ENCODE peak calls at places on chromosomes 1 and 21, in four cellular contexts. T is A549, O is K562, Q is HepG2. C is an unnamed sample.

GRCh38 chr1:58586296-58586695 is 9.2 kb upstream of the TACSTD2 start:
- DNase-seq in O (no peak), Q (no peak), T (no peak), C (no peak)

GRCh38 chr1:3625151-3625907 is 514 bp downstream of the TPRG1L start:
- DNase-seq in Q (peak; percentile 64), T (peak; percentile 36), O (peak; percentile 81), C (no peak)

GRCh38 chr1:95254959-95255358 is 20.9 kb downstream of the RWDD3 start:
- DNase-seq in T (no peak), O (no peak), Q (no peak), C (no peak)

GRCh38 chr1:155127105-155127671 is 488 bp upstream of the EFNA1 start:
- DNase-seq in T (no peak), O (peak; percentile 41), Q (peak; percentile 99), C (no peak)

GRCh38 chr1:22276396-22276748 is 133.5 kb upstream of the WNT4 start:
- DNase-seq in O (no peak), T (no peak), Q (no peak), C (no peak)

GRCh38 chr1:9031484-9032259 is 5.4 kb upstream of the SLC2A7 start:
- DNase-seq in T (no peak), Q (no peak), O (no peak), C (no peak)

GRCh38 chr1:59674605-59675004 is 140.1 kb upstream of the HOOK1 start:
- DNase-seq in T (no peak), Q (peak; percentile 88), O (no peak), C (no peak)

GRCh38 chr1:218557731-218558130 is 212.6 kb downstream of the TGFB2 start:
- DNase-seq in T (no peak), O (no peak), Q (no peak), C (no peak)

GRCh38 chr1:15941044-15941840 is 34.7 kb downstream of the ZBTB17 start:
- DNase-seq in O (no peak), Q (no peak), T (no peak), C (no peak)

GRCh38 chr1:10860682-10861081 is 64.2 kb upstream of the CASZ1 start:
- DNase-seq in Q (no peak), O (no peak), T (no peak), C (no peak)

GRCh38 chr1:143698016-143698415 is 273.8 kb downstream of the FAM72C start:
- DNase-seq in O (peak; percentile 74), Q (peak; percentile 15), T (peak; percentile 46), C (no peak)

GRCh38 chr21:17045214-17045835 is 467.5 kb upstream of the CXADR start:
- DNase-seq in T (no peak), O (no peak), Q (no peak), C (no peak)

GRCh38 chr1:234724517-234725176 is 114.7 kb upstream of the IRF2BP2 start:
- DNase-seq in O (peak; percentile 67), T (peak; percentile 82), Q (no peak), C (no peak)

GRCh38 chr1:185670187-185670627 is 64.0 kb upstream of the HMCN1 start:
- DNase-seq in O (no peak), T (no peak), Q (no peak), C (no peak)

GRCh38 chr1:47686731-47687617 is 249.1 kb downstream of the FOXD2 start:
- DNase-seq in T (no peak), Q (no peak), O (no peak), C (no peak)

GRCh38 chr1:47683402-47683801 is 245.6 kb downstream of the FOXD2 start:
- DNase-seq in Q (no peak), T (no peak), O (no peak), C (no peak)

GRCh38 chr1:47684518-47684917 is 246.7 kb downstream of the FOXD2 start:
- DNase-seq in T (no peak), Q (no peak), O (no peak), C (no peak)

GRCh38 chr1:47685763-47686066 is 247.9 kb downstream of the FOXD2 start:
- DNase-seq in O (no peak), Q (no peak), T (no peak), C (no peak)

DNA sequence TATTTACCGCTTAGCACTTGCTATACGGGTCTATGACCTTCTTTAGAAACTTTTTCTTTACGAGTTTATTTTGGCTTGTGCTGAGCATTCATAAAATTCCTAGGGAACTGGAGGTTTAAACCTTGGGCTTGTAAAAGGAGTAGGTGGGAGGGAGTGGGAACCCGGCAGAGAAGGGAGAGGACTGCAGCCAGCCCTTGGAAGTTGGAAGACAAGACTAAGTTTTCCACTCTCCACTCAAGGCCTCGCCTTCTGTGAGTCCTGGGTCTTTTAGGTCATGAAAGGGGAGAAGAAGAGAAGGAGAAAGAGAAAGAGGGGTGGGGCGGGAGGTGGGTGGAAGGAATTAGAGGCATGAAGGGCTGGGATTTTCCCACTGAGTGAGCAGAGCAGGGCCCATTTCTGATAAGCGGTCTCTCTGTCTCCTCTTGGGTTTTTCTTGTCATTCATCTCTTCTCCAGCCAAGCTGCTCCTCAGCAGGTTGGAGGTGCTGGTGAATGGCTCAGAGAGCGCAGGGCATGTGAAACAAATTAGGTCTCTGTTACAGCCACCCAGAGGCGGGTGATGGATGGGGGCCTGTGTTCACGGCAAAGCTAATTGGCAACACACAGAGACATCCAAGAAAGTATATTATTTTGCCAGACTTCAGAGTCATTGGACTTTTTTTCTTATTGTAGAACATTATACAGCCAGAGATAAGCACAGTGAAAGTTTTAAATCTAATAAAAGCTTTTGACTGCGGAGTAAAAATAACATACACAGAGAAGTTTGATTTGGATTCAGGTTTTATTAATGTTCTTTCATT is 247.3 kb downstream of the FOXD2 start:
- DNase-seq in T (no peak), Q (no peak), O (no peak), C (no peak)
- TF ChIP-seq CHD4 in T (no peak), Q (no peak), O (no peak), C (no peak)

GRCh38 chr1:206049919-206050600 is 2.9 kb upstream of the RHEX start:
- DNase-seq in T (no peak), Q (no peak), O (no peak), C (no peak)

GRCh38 chr1:206049293-206049692 is 3.7 kb upstream of the RHEX start:
- DNase-seq in T (no peak), O (no peak), Q (no peak), C (peak; percentile 90)

GRCh38 chr1:206048582-206048981 is 4.4 kb upstream of the RHEX start:
- DNase-seq in Q (peak; percentile 86), O (no peak), T (no peak), C (no peak)

GRCh38 chr1:206047271-206047670 is 5.7 kb upstream of the RHEX start:
- DNase-seq in O (no peak), T (no peak), Q (no peak), C (no peak)

GRCh38 chr1:206050655-206051235 is 2.2 kb upstream of the RHEX start:
- DNase-seq in O (no peak), Q (no peak), T (no peak), C (peak; percentile 100)
- TF ChIP-seq CHD4 in O (no peak), Q (no peak), T (no peak), C (no peak)

GRCh38 chr1:28233264-28233606 is 406 bp upstream of the DNAJC8 start:
- DNase-seq in T (no peak), O (no peak), Q (no peak), C (no peak)
- TF ChIP-seq CHD4 in T (no peak), O (no peak), Q (no peak), C (no peak)

DNA sequence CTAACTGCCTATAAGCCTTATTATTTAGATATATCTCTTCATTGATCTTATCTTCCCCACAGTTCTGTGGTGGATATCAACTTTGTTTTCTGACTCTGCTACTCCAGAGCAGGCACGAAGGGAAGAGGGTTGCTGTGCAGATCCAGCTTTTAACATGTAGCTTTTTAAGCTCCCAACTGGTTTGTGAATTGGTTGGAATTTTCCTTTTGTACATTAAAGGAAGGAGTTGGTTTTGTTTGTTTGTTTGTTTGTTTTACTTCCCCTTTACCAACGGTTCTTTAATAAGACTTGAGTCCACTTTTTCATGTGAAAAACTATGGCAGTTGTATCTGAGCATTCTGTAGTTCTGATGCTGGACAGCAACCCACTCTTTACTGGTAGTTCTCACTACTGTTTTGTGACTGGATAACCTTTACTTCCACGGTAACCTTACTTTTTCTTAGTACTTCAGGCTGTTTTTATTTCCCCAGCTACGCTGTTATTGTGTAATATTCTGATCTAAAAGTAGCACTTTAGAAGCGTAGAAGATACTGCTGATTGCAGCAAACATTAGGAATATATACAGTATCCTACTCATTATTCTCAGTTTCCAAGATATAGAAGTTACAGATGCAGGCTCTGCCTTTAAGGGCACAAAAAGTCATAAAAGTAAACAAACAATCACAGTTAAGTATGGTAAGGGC is 1.6 kb downstream of the GNPAT start:
- DNase-seq in O (no peak), T (no peak), Q (no peak), C (no peak)
- TF ChIP-seq CHD4 in O (no peak), T (no peak), Q (no peak), C (no peak)

GRCh38 chr1:206772228-206773002 is at the start of gene IL10:
- DNase-seq in O (no peak), T (no peak), Q (no peak), C (no peak)

GRCh38 chr1:206771353-206771722 is 765 bp downstream of the IL19 start:
- DNase-seq in T (no peak), O (no peak), Q (no peak), C (no peak)

GRCh38 chr1:206779565-206780091 is 7.3 kb upstream of the IL10 start:
- DNase-seq in O (no peak), T (no peak), Q (no peak), C (no peak)

GRCh38 chr1:206774096-206774495 is 1.8 kb upstream of the IL10 start:
- DNase-seq in T (no peak), Q (no peak), O (no peak), C (no peak)

DNA sequence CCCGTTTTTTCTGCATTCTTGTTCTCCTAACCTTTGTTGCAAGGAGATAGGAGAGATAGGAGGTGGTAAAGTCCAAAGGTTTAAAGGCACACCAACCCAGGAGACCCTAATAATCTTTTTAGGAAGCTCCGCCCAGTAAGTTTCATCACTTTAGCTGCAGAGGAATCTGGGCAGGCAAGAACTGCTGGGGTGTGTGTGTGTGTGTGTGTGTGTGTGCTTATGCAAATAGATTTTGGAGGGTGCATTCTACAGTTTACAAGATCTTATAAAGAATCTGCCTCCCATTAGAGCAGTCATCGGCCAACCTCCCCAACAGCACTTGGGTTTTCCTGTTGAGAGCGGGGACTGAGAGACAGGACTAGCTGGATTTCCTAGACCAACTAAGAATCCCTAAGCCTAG is 3.9 kb upstream of the IL10 start:
- DNase-seq in T (no peak), Q (peak; percentile 5), O (no peak), C (no peak)
- TF ChIP-seq CHD4 in T (no peak), Q (no peak), O (no peak), C (no peak)

C was measured in GM12878.